ENCODE peak calls at places on chromosomes 16 and 17, in ten cellular contexts. L is fibroblast of lung; A is GM12891; M is activated T-cell treated with anti-CD3 and anti-CD28 coated beads for 24 hours; J is head of caudate nucleus; Z is AML-193; U is T-helper 2 cell; D is cerebellum; E is mucosa of descending colon; R is stimulated activated CD4-positive, alpha-beta T cell treated with anti-CD3 and anti-CD28 coated beads, Interleukin-2, amount 100 ng/mL, for 48 hours. Y is an unnamed sample.

GRCh38 chr16:68752602-68753001 is 15.5 kb downstream of the CDH1 start:
- DNase-seq in L (no peak), A (no peak), M (peak; percentile 53), J (no peak), Z (no peak), U (peak; percentile 92), D (no peak), E (peak; percentile 67), R (no peak), Y (no peak)

GRCh38 chr17:17926840-17927449 is 45.3 kb downstream of the TOM1L2 start:
- DNase-seq in L (no peak), A (no peak), M (no peak), J (no peak), Z (no peak), U (no peak), D (no peak), E (no peak), R (no peak), Y (no peak)

GRCh38 chr17:75685508-75685907 is 18.4 kb downstream of the SAP30BP start:
- DNase-seq in L (peak; percentile 53), A (no peak), M (no peak), J (no peak), Z (no peak), U (no peak), D (no peak), E (no peak), R (no peak), Y (no peak)

GRCh38 chr16:11396241-11397048 is 51.2 kb downstream of the RMI2 start:
- DNase-seq in L (peak; percentile 40), A (peak; percentile 90), M (peak; percentile 52), J (peak; percentile 90), Z (no peak), U (peak; percentile 45), D (peak; percentile 91), E (peak; percentile 71), R (peak; percentile 76), Y (no peak)

GRCh38 chr16:67207857-67208524 is 9.1 kb downstream of the ELMO3 start:
- DNase-seq in L (peak; percentile 40), A (no peak), M (no peak), J (no peak), Z (no peak), U (no peak), D (no peak), E (no peak), R (no peak), Y (no peak)

GRCh38 chr16:28130099-28131088 is 66.9 kb upstream of the GSG1L start:
- DNase-seq in L (peak; percentile 38), A (no peak), M (no peak), J (no peak), Z (no peak), U (no peak), D (no peak), E (no peak), R (no peak), Y (no peak)

GRCh38 chr17:78532922-78533640 is 44.1 kb downstream of the DNAH17 start:
- DNase-seq in L (peak; percentile 85), A (no peak), M (peak; percentile 9), J (no peak), Z (no peak), U (peak; percentile 14), D (no peak), E (no peak), R (peak; percentile 14), Y (no peak)

GRCh38 chr16:83245061-83245460 is 562.7 kb upstream of the HSBP1 start:
- DNase-seq in L (peak; percentile 46), A (no peak), M (no peak), J (no peak), Z (no peak), U (no peak), D (no peak), E (no peak), R (no peak), Y (no peak)

GRCh38 chr17:6701719-6702118 is 11.4 kb downstream of the SLC13A5 start:
- DNase-seq in L (no peak), A (peak; percentile 74), M (peak; percentile 18), J (no peak), Z (no peak), U (peak; percentile 15), D (no peak), E (peak; percentile 26), R (peak; percentile 30), Y (no peak)

GRCh38 chr17:33674685-33675084 is 381.6 kb upstream of the ASIC2 start:
- DNase-seq in L (peak; percentile 27), A (peak; percentile 35), M (peak; percentile 30), J (peak; percentile 81), Z (peak; percentile 67), U (peak; percentile 82), D (peak; percentile 71), E (peak; percentile 75), R (peak; percentile 43), Y (no peak)

GRCh38 chr16:87954826-87955225 is 3.6 kb downstream of the BANP start:
- DNase-seq in L (no peak), A (no peak), M (no peak), J (no peak), Z (no peak), U (no peak), D (no peak), E (peak; percentile 48), R (no peak), Y (no peak)

GRCh38 chr17:77375917-77376651 is 235.3 kb downstream of the SEC14L1 start:
- DNase-seq in L (peak; percentile 91), A (peak; percentile 59), M (peak; percentile 70), J (no peak), Z (peak; percentile 24), U (peak; percentile 90), D (no peak), E (no peak), R (peak; percentile 62), Y (no peak)

GRCh38 chr16:67537270-67537635 is 8.6 kb downstream of the RIPOR1 start:
- DNase-seq in L (peak; percentile 56), A (no peak), M (no peak), J (no peak), Z (no peak), U (peak; percentile 38), D (no peak), E (peak; percentile 58), R (no peak), Y (no peak)

GRCh38 chr17:49708515-49709161 is 874 bp upstream of the SLC35B1 start:
- DNase-seq in L (peak; percentile 15), A (no peak), M (no peak), J (no peak), Z (no peak), U (peak; percentile 22), D (peak; percentile 69), E (peak; percentile 17), R (no peak), Y (no peak)

GRCh38 chr17:3961564-3962047 is 2.6 kb downstream of the ATP2A3 start:
- DNase-seq in L (no peak), A (no peak), M (no peak), J (no peak), Z (peak; percentile 13), U (peak; percentile 73), D (no peak), E (peak; percentile 60), R (no peak), Y (no peak)

Y was measured in cortex of kidney.